ENCODE peak calls at places on chromosomes 3 and 15, in seven cellular contexts. Y is fibroblast of pulmonary artery, N is cardiac muscle cell, S is fibroblast of mammary gland, H is heart left ventricle, X is GM06990, I is BJ. A is an unnamed sample.

GRCh38 chr15:88104357-88104756 is 152.2 kb downstream of the NTRK3 start:
- DNase-seq in X (no peak), I (no peak), N (no peak), S (no peak), H (no peak), Y (no peak), A (no peak)

GRCh38 chr3:59381282-59381681 is 331.5 kb upstream of the CFAP20DC start:
- DNase-seq in N (no peak), I (no peak), X (peak), H (no peak), Y (no peak), S (no peak), A (no peak)

GRCh38 chr3:138460536-138461205 is 26.3 kb downstream of the ESYT3 start:
- DNase-seq in I (no peak), H (no peak), S (no peak), N (no peak), Y (no peak), X (no peak), A (no peak)

GRCh38 chr3:178900244-178900643 is 171.4 kb downstream of the ZMAT3 start:
- DNase-seq in H (no peak), Y (no peak), S (no peak), X (no peak), N (no peak), I (no peak), A (no peak)

GRCh38 chr3:18830087-18830486 is 318.2 kb upstream of the KCNH8 start:
- DNase-seq in H (no peak), N (no peak), I (no peak), S (no peak), Y (no peak), X (no peak), A (no peak)

GRCh38 chr15:47523669-47524068 is 193.6 kb upstream of the SEMA6D start:
- DNase-seq in S (peak), Y (peak), I (no peak), N (peak), X (no peak), H (no peak), A (peak)

GRCh38 chr3:189270248-189270832 is 98.6 kb downstream of the TPRG1 start:
- DNase-seq in S (peak), H (peak), N (peak), I (no peak), X (no peak), Y (peak), A (peak)

GRCh38 chr15:96324900-96325299 is 5.6 kb upstream of the NR2F2 start:
- DNase-seq in Y (no peak), S (peak), X (no peak), I (no peak), N (no peak), H (no peak), A (no peak)

GRCh38 chr3:186075489-186075888 is 33.4 kb downstream of the ETV5 start:
- DNase-seq in I (no peak), H (no peak), S (no peak), X (no peak), N (no peak), Y (no peak), A (no peak)

GRCh38 chr3:40237892-40238571 is 71.5 kb upstream of the EIF1B start:
- DNase-seq in S (peak), X (no peak), Y (peak), I (no peak), N (peak), H (peak), A (no peak)

GRCh38 chr3:195753609-195754008 is 32.8 kb downstream of the MUC20 start:
- DNase-seq in X (no peak), I (no peak), S (no peak), H (no peak), Y (no peak), N (no peak), A (no peak)

GRCh38 chr3:105867690-105868449 is 942 bp downstream of the CBLB start:
- DNase-seq in Y (peak), H (no peak), N (peak), S (peak), I (no peak), X (no peak), A (no peak)

GRCh38 chr3:124483915-124484470 is 246.3 kb upstream of the UMPS start:
- DNase-seq in H (no peak), I (no peak), N (peak), Y (no peak), S (peak), X (no peak), A (no peak)

GRCh38 chr3:44439499-44440295 is 37.8 kb downstream of the ZNF445 start:
- DNase-seq in H (peak), Y (peak), S (peak), N (peak), X (peak), I (no peak), A (no peak)

GRCh38 chr3:131402391-131403039 is 20.9 kb downstream of the NUDT16 start:
- DNase-seq in Y (peak), S (peak), H (no peak), N (peak), X (peak), I (peak), A (peak)

GRCh38 chr3:45640724-45641361 is 46.3 kb downstream of the LIMD1 start:
- DNase-seq in Y (no peak), I (no peak), N (no peak), H (no peak), X (no peak), S (no peak), A (no peak)

GRCh38 chr3:194107126-194107525 is 28.8 kb upstream of the HES1 start:
- DNase-seq in X (no peak), Y (no peak), I (no peak), N (no peak), H (no peak), S (no peak), A (no peak)

GRCh38 chr15:85414495-85414894 is 34.1 kb downstream of the AKAP13 start:
- DNase-seq in H (no peak), I (no peak), Y (peak), N (peak), S (peak), X (no peak), A (no peak)

GRCh38 chr3:31448035-31448881 is 84.5 kb upstream of the STT3B start:
- DNase-seq in I (no peak), Y (peak), H (no peak), S (peak), N (peak), X (peak), A (no peak)

GRCh38 chr3:156750874-156751245 is 75.3 kb upstream of the LEKR1 start:
- DNase-seq in S (peak), X (no peak), Y (peak), I (peak), H (no peak), N (peak), A (no peak)

GRCh38 chr3:115804722-115805121 is 181.4 kb downstream of the GAP43 start:
- DNase-seq in X (no peak), H (no peak), N (peak), Y (peak), S (peak), I (peak), A (no peak)

GRCh38 chr15:92580021-92580420 is 75.6 kb downstream of the FAM174B start:
- DNase-seq in I (no peak), H (no peak), S (no peak), N (no peak), X (no peak), Y (no peak), A (no peak)

GRCh38 chr3:130820976-130821375 is 72.9 kb upstream of the ATP2C1 start:
- DNase-seq in H (no peak), I (peak), N (peak), Y (peak), S (peak), X (no peak), A (no peak)

GRCh38 chr15:63601026-63601726 is 4.0 kb downstream of the FBXL22 start:
- DNase-seq in I (no peak), X (no peak), N (peak), Y (peak), H (peak), S (no peak), A (no peak)

GRCh38 chr3:188202358-188203138 is 48.6 kb downstream of the LPP start:
- DNase-seq in X (no peak), S (no peak), N (no peak), H (no peak), Y (no peak), I (no peak), A (no peak)

GRCh38 chr15:65877752-65878151 is 8.5 kb downstream of the RAB11A start:
- DNase-seq in N (no peak), H (no peak), S (no peak), Y (no peak), X (no peak), I (no peak), A (no peak)

GRCh38 chr3:50205719-50206276 is 727 bp downstream of the SLC38A3 start:
- DNase-seq in X (no peak), S (no peak), I (no peak), Y (no peak), N (no peak), H (peak), A (no peak)

GRCh38 chr3:62611541-62612240 is 238.3 kb upstream of the FEZF2 start:
- DNase-seq in S (peak), N (peak), H (no peak), Y (peak), I (no peak), X (no peak), A (no peak)

GRCh38 chr3:8982509-8982908 is 19.2 kb upstream of the RAD18 start:
- DNase-seq in S (peak), I (no peak), Y (peak), X (no peak), N (peak), H (no peak), A (no peak)

GRCh38 chr3:33317963-33318708 is 40.9 kb downstream of the FBXL2 start:
- DNase-seq in Y (peak), H (no peak), N (no peak), I (no peak), X (peak), S (no peak), A (no peak)

GRCh38 chr15:45763170-45763869 is 128.5 kb downstream of the SQOR start:
- DNase-seq in S (no peak), H (no peak), Y (no peak), N (no peak), I (no peak), X (no peak), A (no peak)

GRCh38 chr3:63565220-63565619 is 87.3 kb upstream of the SNTN start:
- DNase-seq in N (peak), H (no peak), I (no peak), S (no peak), Y (no peak), X (no peak), A (no peak)

GRCh38 chr3:134363381-134363755 is 10.9 kb downstream of the AMOTL2 start:
- DNase-seq in Y (no peak), H (no peak), X (no peak), I (no peak), N (no peak), S (no peak), A (no peak)

GRCh38 chr3:29695201-29695904 is 414.5 kb downstream of the RBMS3 start:
- DNase-seq in S (peak), N (peak), I (peak), X (no peak), Y (peak), H (no peak), A (peak)

GRCh38 chr3:44032487-44032886 is 209.2 kb upstream of the TOPAZ1 start:
- DNase-seq in I (no peak), X (no peak), N (no peak), S (no peak), H (no peak), Y (no peak), A (no peak)

GRCh38 chr3:98482717-98483482 is 14.6 kb upstream of the OR5K2 start:
- DNase-seq in H (no peak), S (no peak), X (no peak), N (no peak), Y (no peak), I (no peak), A (no peak)

GRCh38 chr3:72571638-72572114 is 276.6 kb downstream of the SHQ1 start:
- DNase-seq in Y (no peak), S (no peak), X (no peak), N (peak), I (no peak), H (no peak), A (no peak)

GRCh38 chr15:100900136-100900894 is 18.8 kb upstream of the LRRK1 start:
- DNase-seq in N (no peak), H (no peak), Y (no peak), X (no peak), S (no peak), I (no peak), A (no peak)

GRCh38 chr3:48468329-48468731 is 21.8 kb downstream of the ATRIP start:
- DNase-seq in N (no peak), S (no peak), Y (no peak), X (no peak), H (no peak), I (no peak), A (no peak)
- H3K4me3 ChIP-seq in N (no peak), S (no peak), Y (no peak), X (peak), H (no peak), I (no peak), A (no peak)

GRCh38 chr3:125602752-125603649 is 7.7 kb upstream of the OSBPL11 start:
- DNase-seq in S (peak), H (no peak), I (no peak), N (peak), Y (peak), X (no peak), A (peak)
- TF ChIP-seq CTCF in S (peak), H (no peak), I (no peak), N (peak), Y (peak), X (no peak), A (peak)

DNA sequence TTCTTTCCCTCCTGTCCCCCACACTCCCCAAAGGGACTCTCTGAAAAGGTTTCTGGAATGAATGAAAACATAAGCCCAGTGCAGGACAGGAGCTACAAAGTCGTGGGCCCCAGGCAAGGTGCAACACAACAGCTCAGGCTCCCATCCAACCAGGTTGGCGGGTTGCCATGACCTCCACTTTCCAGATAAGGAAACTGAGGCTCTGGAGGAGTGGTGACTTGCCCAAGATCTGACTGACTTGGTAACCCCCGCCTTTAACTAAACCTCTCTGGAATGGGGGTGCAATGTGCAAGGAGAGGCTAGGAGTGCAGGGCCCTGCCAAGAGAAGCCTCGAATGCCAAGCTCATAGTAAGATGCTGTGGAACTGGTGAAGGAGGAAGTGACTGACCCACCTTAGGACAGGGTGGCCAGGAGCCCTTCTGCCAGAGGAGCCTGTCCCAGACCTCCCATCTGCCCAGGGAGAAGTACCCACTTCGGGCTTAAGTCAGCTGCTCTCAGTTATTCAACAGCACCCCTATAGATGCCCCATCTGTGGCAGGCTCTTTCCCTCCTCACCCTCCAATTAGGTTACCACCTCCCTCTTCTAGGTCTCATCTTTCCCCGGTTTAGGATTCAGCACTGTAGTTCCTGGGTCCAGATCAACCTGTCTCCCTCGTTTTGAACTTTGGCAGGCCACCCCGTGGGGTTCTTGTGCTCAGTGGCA is 545 bp upstream of the TNNC1 start:
- DNase-seq in S (no peak), H (no peak), I (no peak), X (no peak), Y (no peak), N (no peak), A (no peak)
- H3K4me3 ChIP-seq in S (no peak), H (peak), I (no peak), X (peak), Y (no peak), N (peak), A (no peak)

GRCh38 chr3:15531346-15531745 is 9.8 kb upstream of the COLQ start:
- DNase-seq in N (no peak), H (no peak), S (no peak), X (no peak), I (no peak), Y (no peak), A (no peak)

GRCh38 chr3:15523660-15524417 is 2.3 kb upstream of the COLQ start:
- DNase-seq in Y (no peak), H (no peak), N (no peak), S (no peak), X (no peak), I (no peak), A (no peak)

GRCh38 chr3:15525790-15526189 is 4.3 kb upstream of the COLQ start:
- DNase-seq in H (no peak), N (no peak), Y (no peak), I (no peak), S (no peak), X (no peak), A (no peak)

GRCh38 chr3:15528881-15529537 is 7.5 kb upstream of the COLQ start:
- DNase-seq in X (no peak), H (no peak), N (no peak), S (no peak), I (no peak), Y (no peak), A (no peak)

GRCh38 chr3:15527031-15527459 is 5.5 kb upstream of the COLQ start:
- DNase-seq in S (peak), Y (peak), X (no peak), N (peak), I (no peak), H (no peak), A (no peak)
- TF ChIP-seq CTCF in S (peak), Y (peak), X (peak), N (peak), I (peak), H (peak), A (peak)

GRCh38 chr15:67460521-67460920 is 60.4 kb upstream of the C15orf61 start:
- DNase-seq in S (no peak), H (no peak), N (no peak), I (no peak), X (no peak), Y (no peak), A (no peak)

GRCh38 chr15:67461735-67462134 is 59.2 kb upstream of the C15orf61 start:
- DNase-seq in I (no peak), X (no peak), S (no peak), N (no peak), Y (no peak), H (no peak), A (no peak)

GRCh38 chr15:67462802-67463201 is 58.1 kb upstream of the C15orf61 start:
- DNase-seq in I (no peak), S (no peak), N (no peak), Y (no peak), H (no peak), X (no peak), A (no peak)

GRCh38 chr15:67458449-67458848 is 62.5 kb upstream of the C15orf61 start:
- DNase-seq in X (no peak), S (no peak), N (no peak), H (no peak), Y (no peak), I (no peak), A (no peak)

DNA sequence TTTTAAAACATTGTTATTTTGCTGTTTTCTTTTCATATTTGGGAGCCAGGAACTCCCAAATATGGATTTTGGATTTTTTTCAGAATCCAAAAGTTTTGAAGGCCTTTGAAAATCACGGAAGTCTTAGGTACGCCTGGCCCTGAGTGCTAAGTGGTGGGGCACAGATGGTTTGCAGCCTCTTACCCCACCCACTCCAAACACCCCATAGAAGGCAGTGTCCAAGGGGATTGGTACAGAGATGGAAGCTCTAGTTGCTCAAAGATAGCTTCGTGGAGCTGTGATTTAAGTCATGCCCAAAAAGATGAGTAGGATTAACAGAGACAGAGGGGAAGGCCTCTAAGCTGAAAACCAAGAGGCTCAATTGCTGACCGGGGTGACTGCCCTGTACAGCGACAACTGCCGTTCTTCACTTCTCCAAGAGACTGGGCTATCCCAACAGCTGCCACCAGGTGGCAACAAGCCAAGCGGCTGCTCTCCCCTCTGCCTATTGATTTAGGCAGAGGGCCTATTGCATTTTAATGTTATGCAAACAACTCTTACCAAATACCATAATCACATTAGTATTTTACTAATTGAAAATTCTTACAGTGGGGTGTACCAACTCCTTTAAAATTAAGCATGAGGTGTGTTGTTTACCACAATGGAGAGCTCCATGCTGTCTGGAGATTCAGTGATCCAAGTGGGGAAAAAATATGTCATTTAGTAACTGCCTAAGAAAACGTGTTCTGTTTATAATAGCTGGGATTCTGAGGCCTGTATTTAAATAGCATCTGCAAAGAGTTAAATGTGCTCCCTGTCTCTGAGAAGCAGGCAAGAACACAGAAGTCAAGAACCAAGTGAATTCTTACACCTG is 64.0 kb upstream of the C15orf61 start:
- DNase-seq in X (no peak), H (peak), I (no peak), N (peak), Y (peak), S (peak), A (peak)
- H3K4me3 ChIP-seq in X (no peak), H (no peak), I (no peak), N (no peak), Y (no peak), S (no peak), A (no peak)

GRCh38 chr15:73965730-73966103 is 26.4 kb downstream of the STOML1 start:
- DNase-seq in N (no peak), H (no peak), X (peak), Y (no peak), I (no peak), S (peak), A (no peak)

GRCh38 chr15:73968461-73968860 is 23.6 kb downstream of the STOML1 start:
- DNase-seq in N (no peak), S (no peak), I (no peak), Y (no peak), H (no peak), X (no peak), A (no peak)

GRCh38 chr15:73965094-73965729 is 26.9 kb downstream of the STOML1 start:
- DNase-seq in H (no peak), N (no peak), X (peak), S (no peak), I (no peak), Y (no peak), A (no peak)

GRCh38 chr15:73962409-73962808 is 29.7 kb downstream of the STOML1 start:
- DNase-seq in I (no peak), H (no peak), Y (no peak), N (no peak), S (peak), X (no peak), A (no peak)

DNA sequence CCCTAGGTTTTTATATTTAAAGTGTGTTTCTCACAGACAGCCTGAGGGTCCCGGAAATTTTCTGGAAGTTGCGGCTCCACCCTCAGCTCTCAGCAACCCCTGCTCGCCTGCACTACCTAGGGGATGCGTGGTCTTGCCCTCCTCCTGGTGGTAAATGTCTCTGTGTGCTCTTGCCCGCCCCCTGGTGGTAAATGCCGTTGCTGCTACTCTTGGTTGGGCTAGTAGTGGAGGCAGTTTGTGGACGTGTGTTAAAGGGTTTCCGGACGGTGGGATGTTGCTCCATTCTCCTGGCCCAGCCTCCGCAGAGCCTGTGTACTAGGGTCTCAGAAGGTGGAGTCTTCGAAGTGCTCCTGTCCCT is 27.4 kb downstream of the STOML1 start:
- DNase-seq in N (peak), I (no peak), H (peak), Y (peak), S (peak), X (no peak), A (peak)
- TF ChIP-seq CTCF in N (peak), I (peak), H (peak), Y (peak), S (peak), X (peak), A (peak)

A was measured in astrocyte of the cerebellum.